ENCODE peak calls at places on chromosome 16, in ten cellular contexts. A, K, G, Q, B, C, Z, N, S and O are unnamed samples.

GRCh38 chr16:11319529-11320146 is 25.6 kb upstream of the RMI2 start:
- DNase-seq in Q (no peak), S (no peak), A (no peak), K (no peak), N (peak), G (peak), Z (no peak), B (no peak), C (no peak), O (no peak)

GRCh38 chr16:89123001-89123830 is 29.6 kb downstream of the ACSF3 start:
- DNase-seq in N (no peak), A (peak), C (no peak), G (no peak), S (no peak), Q (no peak), Z (no peak), K (no peak), B (no peak), O (no peak)

GRCh38 chr16:30112197-30113030 is 923 bp downstream of the GDPD3 start:
- DNase-seq in B (peak), Q (peak), G (no peak), S (no peak), C (no peak), Z (no peak), K (peak), A (peak), N (peak), O (no peak)

GRCh38 chr16:25264599-25264998 is 7.0 kb upstream of the ZKSCAN2 start:
- DNase-seq in Q (no peak), S (no peak), K (no peak), Z (no peak), B (no peak), A (no peak), G (peak), N (peak), C (no peak), O (no peak)

GRCh38 chr16:72442381-72443158 is 270.6 kb upstream of the PMFBP1 start:
- DNase-seq in C (no peak), A (no peak), B (no peak), S (no peak), Q (no peak), K (no peak), G (no peak), N (no peak), Z (no peak), O (no peak)

GRCh38 chr16:28196331-28196987 is 15.3 kb downstream of the XPO6 start:
- DNase-seq in G (no peak), K (no peak), S (no peak), N (no peak), C (no peak), Z (no peak), Q (no peak), B (no peak), A (no peak), O (no peak)

GRCh38 chr16:75304521-75305363 is 53.3 kb upstream of the BCAR1 start:
- DNase-seq in K (no peak), G (peak), A (peak), N (peak), C (no peak), Q (peak), B (peak), Z (no peak), S (peak), O (no peak)

GRCh38 chr16:1548234-1548633 is 14.8 kb downstream of the TMEM204 start:
- DNase-seq in S (no peak), A (no peak), K (no peak), C (no peak), B (peak), Z (no peak), Q (no peak), N (no peak), G (no peak), O (no peak)

GRCh38 chr16:48912360-48912759 is 302.4 kb upstream of the N4BP1 start:
- DNase-seq in Q (no peak), K (no peak), A (no peak), G (no peak), C (no peak), B (peak), N (no peak), Z (no peak), S (no peak), O (no peak)

GRCh38 chr16:15701975-15702970 is 52.2 kb downstream of the NDE1 start:
- DNase-seq in Z (no peak), C (no peak), B (no peak), N (peak), S (no peak), Q (no peak), A (no peak), G (no peak), K (no peak), O (no peak)

GRCh38 chr16:832652-833336 is 32.3 kb upstream of the GNG13 start:
- DNase-seq in Q (no peak), Z (no peak), N (no peak), K (no peak), A (no peak), C (no peak), G (peak), B (no peak), S (no peak), O (no peak)

GRCh38 chr16:1983544-1984346 is at the start of gene GFER:
- DNase-seq in B (peak), C (no peak), S (peak), A (peak), G (peak), Z (peak), N (peak), Q (peak), K (peak), O (no peak)

GRCh38 chr16:30351586-30352419 is 3.3 kb downstream of the CD2BP2 start:
- DNase-seq in S (peak), K (no peak), N (peak), Z (peak), Q (peak), G (no peak), A (peak), C (peak), B (peak), O (no peak)